ENCODE peak calls at places on chromosomes 6 and 20, in seven cellular contexts. S is astrocyte of the spinal cord; J is H54; I is HT1080; Z is activated gamma-delta T cell treated with anti-CD3 and anti-CD28 coated beads, Interleukin-2, amount 50 U/mL, for 16 hours; U is right atrium auricular region; Y is sciatic nerve. C is an unnamed sample.
A peak's percentile ranks its signal among the peaks of the same experiment; 100 is the strongest.

GRCh38 chr6:166907871-166908806 is 48.2 kb downstream of the RNASET2 start:
- DNase-seq in S (no peak), J (no peak), I (no peak), Z (no peak), U (peak; percentile 30), Y (no peak), C (no peak)

GRCh38 chr20:50744143-50744792 is 12.9 kb downstream of the PARD6B start:
- DNase-seq in S (peak; percentile 90), J (peak; percentile 73), I (peak; percentile 79), Z (no peak), U (peak; percentile 61), Y (peak; percentile 70), C (peak; percentile 94)

GRCh38 chr6:107202876-107203468 is 87.7 kb upstream of the BEND3 start:
- DNase-seq in S (no peak), J (no peak), I (no peak), Z (no peak), U (no peak), Y (no peak), C (no peak)

GRCh38 chr6:140276719-140277118 is 902.3 kb upstream of the CITED2 start:
- DNase-seq in S (no peak), J (no peak), I (no peak), Z (no peak), U (no peak), Y (no peak), C (no peak)

GRCh38 chr6:3061501-3061941 is 6.8 kb upstream of the RIPK1 start:
- DNase-seq in S (peak; percentile 74), J (peak; percentile 29), I (peak; percentile 73), Z (no peak), U (no peak), Y (no peak), C (peak; percentile 49)

GRCh38 chr6:26197736-26198625 is 110.8 kb downstream of the HFE start:
- DNase-seq in S (peak; percentile 49), J (no peak), I (no peak), Z (no peak), U (no peak), Y (no peak), C (peak; percentile 35)

GRCh38 chr6:153563001-153563400 is 431.9 kb upstream of the RGS17 start:
- DNase-seq in S (no peak), J (no peak), I (peak; percentile 3), Z (no peak), U (no peak), Y (no peak), C (no peak)

GRCh38 chr6:144190593-144190992 is 40.3 kb downstream of the STX11 start:
- DNase-seq in S (peak; percentile 57), J (peak; percentile 15), I (peak; percentile 85), Z (no peak), U (no peak), Y (no peak), C (peak; percentile 13)

GRCh38 chr6:39441301-39441700 is 118.8 kb upstream of the KCNK16 start:
- DNase-seq in S (no peak), J (no peak), I (no peak), Z (no peak), U (no peak), Y (no peak), C (no peak)

GRCh38 chr6:146905313-146905712 is 298.9 kb upstream of the STXBP5 start:
- DNase-seq in S (peak; percentile 64), J (no peak), I (peak; percentile 60), Z (no peak), U (no peak), Y (no peak), C (peak; percentile 89)

GRCh38 chr20:48722002-48722731 is 105.6 kb downstream of the PREX1 start:
- DNase-seq in S (peak; percentile 86), J (no peak), I (peak; percentile 85), Z (no peak), U (peak; percentile 60), Y (no peak), C (peak; percentile 87)

GRCh38 chr6:137571854-137572253 is 77.7 kb upstream of the OLIG3 start:
- DNase-seq in S (peak; percentile 2), J (no peak), I (peak; percentile 27), Z (peak; percentile 29), U (no peak), Y (no peak), C (peak; percentile 18)

GRCh38 chr6:46290435-46290834 is 119.7 kb upstream of the ENPP5 start:
- DNase-seq in S (no peak), J (no peak), I (no peak), Z (no peak), U (no peak), Y (no peak), C (no peak)

GRCh38 chr20:50224553-50225255 is 34.1 kb downstream of the CEBPB start:
- DNase-seq in S (peak; percentile 77), J (no peak), I (peak; percentile 33), Z (no peak), U (peak; percentile 91), Y (peak; percentile 84), C (peak; percentile 91)